ENCODE peak calls at places on chromosomes 16 and 17, in six cellular contexts. S is IMR-90, F is trophoblast cell, I is mesendoderm, G is mesenchymal stem cell, E is H1. M is an unnamed sample.

GRCh38 chr16:19001788-19002187 is 18.1 kb downstream of the TMC7 start:
- DNase-seq in G (peak; percentile 41), F (no peak), I (no peak), E (no peak), S (peak; percentile 46), M (no peak)

GRCh38 chr16:26593700-26594099 is 473.0 kb upstream of the C16orf82 start:
- DNase-seq in I (no peak), S (no peak), F (no peak), G (no peak), E (no peak), M (no peak)

GRCh38 chr17:55527520-55528118 is 16.4 kb upstream of the SMIM36 start:
- DNase-seq in S (peak; percentile 65), I (peak; percentile 62), G (peak; percentile 76), F (peak; percentile 28), E (peak; percentile 50), M (peak; percentile 54)

GRCh38 chr17:48067245-48067644 is 19.1 kb downstream of the NFE2L1 start:
- DNase-seq in F (no peak), E (no peak), G (no peak), S (no peak), I (no peak), M (no peak)

GRCh38 chr16:57688987-57689771 is 5.4 kb upstream of the DRC7 start:
- DNase-seq in E (no peak), F (no peak), G (no peak), I (no peak), S (no peak), M (no peak)

GRCh38 chr17:40025991-40026815 is 11.0 kb downstream of the CSF3 start:
- DNase-seq in E (no peak), G (no peak), I (no peak), S (no peak), F (no peak), M (no peak)

GRCh38 chr16:51538707-51539604 is 387.9 kb upstream of the SALL1 start:
- DNase-seq in I (peak; percentile 96), S (peak; percentile 92), E (no peak), G (peak; percentile 97), F (no peak), M (no peak)

GRCh38 chr17:19304209-19304608 is 58.3 kb downstream of the B9D1 start:
- DNase-seq in F (peak; percentile 34), S (peak; percentile 79), E (no peak), G (peak; percentile 88), I (no peak), M (no peak)

GRCh38 chr17:61349350-61349749 is 50.3 kb upstream of the TBX2 start:
- DNase-seq in E (no peak), G (no peak), I (no peak), F (peak; percentile 18), S (no peak), M (no peak)

GRCh38 chr17:81309140-81309858 is 14.2 kb upstream of the SLC38A10 start:
- DNase-seq in G (peak; percentile 84), S (peak; percentile 51), F (peak; percentile 92), I (peak; percentile 90), E (peak; percentile 78), M (peak; percentile 54)

GRCh38 chr16:71348262-71349085 is 10.0 kb upstream of the CALB2 start:
- DNase-seq in E (no peak), S (no peak), I (no peak), G (no peak), F (no peak), M (no peak)

GRCh38 chr16:47506800-47507199 is 45.7 kb downstream of the PHKB start:
- DNase-seq in E (no peak), G (no peak), F (no peak), S (no peak), I (no peak), M (no peak)

GRCh38 chr17:6457688-6458190 is 13.5 kb downstream of the PIMREG start:
- DNase-seq in S (no peak), F (no peak), G (no peak), E (no peak), I (no peak), M (no peak)

GRCh38 chr16:16162591-16162990 is 60.7 kb downstream of the ABCC6 start:
- DNase-seq in F (no peak), E (no peak), G (no peak), I (no peak), S (no peak), M (no peak)

GRCh38 chr17:38562903-38563302 is 42.8 kb downstream of the SRCIN1 start:
- DNase-seq in E (peak; percentile 80), S (no peak), G (no peak), F (no peak), I (peak; percentile 53), M (no peak)

GRCh38 chr17:27586203-27586701 is 44.7 kb upstream of the LGALS9 start:
- DNase-seq in I (no peak), F (peak; percentile 74), E (no peak), S (peak; percentile 87), G (peak; percentile 86), M (no peak)

GRCh38 chr16:87017388-87018012 is 299.7 kb downstream of the C16orf95 start:
- DNase-seq in E (no peak), G (peak; percentile 88), F (no peak), S (peak; percentile 88), I (peak; percentile 83), M (no peak)

DNA sequence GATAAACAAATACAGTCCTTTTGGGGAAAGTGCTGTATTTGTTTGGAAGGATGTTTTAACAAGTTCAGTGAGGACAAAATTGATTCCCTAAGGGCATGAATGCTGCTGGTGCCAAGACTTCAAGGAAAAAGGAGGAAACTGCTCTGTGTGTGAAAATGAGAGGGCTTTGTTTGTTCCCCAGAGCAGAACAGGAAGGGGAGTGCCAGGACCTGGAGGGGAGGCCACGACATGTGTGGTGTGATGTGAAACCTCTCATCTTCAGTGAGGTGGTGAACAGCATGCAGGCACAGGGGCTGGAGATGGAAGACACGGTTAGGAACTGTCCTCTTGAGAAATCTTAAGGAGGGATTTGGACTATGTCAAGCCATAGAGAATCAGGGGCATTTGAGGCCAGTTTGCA is 46.6 kb upstream of the GRIN2A start:
- DNase-seq in G (no peak), S (no peak), F (no peak), E (no peak), I (no peak), M (no peak)
- H3K4me2 ChIP-seq in G (no peak overlapping the region), S (no peak overlapping the region), F (no peak overlapping the region), E (no peak overlapping the region), I (no peak overlapping the region), M (no peak overlapping the region)

GRCh38 chr17:2755941-2756724 is 6.7 kb upstream of the CCDC92B start:
- DNase-seq in I (peak; percentile 73), F (no peak), E (peak; percentile 88), G (no peak), S (no peak), M (peak; percentile 48)
- H2BK120ac ChIP-seq in I (no peak overlapping the region), F (no peak overlapping the region), E (peak overlapping the region; percentile 7), G (no peak overlapping the region), S (no peak overlapping the region), M (no peak overlapping the region)

GRCh38 chr16:75658175-75658574 is 10.6 kb downstream of the TERF2IP start:
- DNase-seq in S (no peak), G (no peak), I (no peak), E (no peak), F (no peak), M (no peak)

GRCh38 chr16:75648265-75649076 is 898 bp downstream of the TERF2IP start:
- DNase-seq in I (peak; percentile 87), F (peak; percentile 86), S (peak; percentile 65), G (peak; percentile 86), E (peak; percentile 92), M (peak; percentile 78)

GRCh38 chr16:75653926-75654325 is 6.4 kb downstream of the TERF2IP start:
- DNase-seq in G (no peak), I (no peak), S (peak; percentile 76), E (no peak), F (no peak), M (no peak)
- H3K4me3 ChIP-seq in G (peak overlapping the region; percentile 54), I (no peak overlapping the region), S (no peak overlapping the region), E (no peak overlapping the region), F (no peak overlapping the region), M (no peak overlapping the region)

GRCh38 chr16:85718153-85718477 is 29.4 kb upstream of the GINS2 start:
- DNase-seq in E (no peak), I (no peak), S (no peak), F (no peak), G (no peak), M (no peak)

GRCh38 chr16:85717393-85718152 is 28.8 kb upstream of the GINS2 start:
- DNase-seq in G (peak; percentile 65), E (peak; percentile 84), F (peak; percentile 87), I (peak; percentile 72), S (peak; percentile 47), M (peak; percentile 81)

GRCh38 chr16:85720319-85720637 is 30.6 kb downstream of the C16orf74 start:
- DNase-seq in G (no peak), S (no peak), I (no peak), E (no peak), F (no peak), M (no peak)

GRCh38 chr16:85719605-85720318 is 31.0 kb upstream of the GINS2 start:
- DNase-seq in S (no peak), G (no peak), F (no peak), E (no peak), I (no peak), M (no peak)

GRCh38 chr16:85718682-85719081 is 29.9 kb upstream of the GINS2 start:
- DNase-seq in I (no peak), S (no peak), F (peak; percentile 38), G (peak; percentile 25), E (peak; percentile 82), M (no peak)
- H3K4me2 ChIP-seq in I (no peak overlapping the region), S (no peak overlapping the region), F (no peak overlapping the region), G (no peak overlapping the region), E (no peak overlapping the region), M (no peak overlapping the region)

M was measured in neuronal stem cell.